ENCODE peak calls at places on chromosomes 3 and 15, in five cellular contexts. One of them, this sample, is unnamed.

GRCh38 chr15:80168421-80168820 is 15.6 kb downstream of the FAH start:
- DNase-seq in CD8-positive, alpha-beta memory T cell: no peak
- DNase-seq in psoas muscle: no peak
- DNase-seq in left ventricle myocardium inferior: no peak
- DNase-seq in naive thymus-derived CD4-positive, alpha-beta T cell: no peak
- DNase-seq in this sample: no peak

GRCh38 chr15:80157215-80157614 is 4.4 kb downstream of the FAH start:
- DNase-seq in left ventricle myocardium inferior: no peak
- DNase-seq in psoas muscle: no peak
- DNase-seq in CD8-positive, alpha-beta memory T cell: no peak
- DNase-seq in naive thymus-derived CD4-positive, alpha-beta T cell: no peak
- DNase-seq in this sample: no peak

GRCh38 chr15:68249058-68249713 is 19.7 kb upstream of the CLN6 start:
- DNase-seq in CD8-positive, alpha-beta memory T cell: no peak
- DNase-seq in left ventricle myocardium inferior: no peak
- DNase-seq in psoas muscle: no peak
- DNase-seq in naive thymus-derived CD4-positive, alpha-beta T cell: no peak
- DNase-seq in this sample: no peak

GRCh38 chr3:73380735-73381532 is 243.8 kb downstream of the PDZRN3 start:
- DNase-seq in left ventricle myocardium inferior: no peak
- DNase-seq in psoas muscle: no peak
- DNase-seq in naive thymus-derived CD4-positive, alpha-beta T cell: no peak
- DNase-seq in CD8-positive, alpha-beta memory T cell: no peak
- DNase-seq in this sample: no peak

GRCh38 chr15:87619161-87619960 is 637.2 kb downstream of the NTRK3 start:
- DNase-seq in psoas muscle: no peak
- DNase-seq in left ventricle myocardium inferior: no peak
- DNase-seq in CD8-positive, alpha-beta memory T cell: no peak
- DNase-seq in naive thymus-derived CD4-positive, alpha-beta T cell: no peak
- DNase-seq in this sample: no peak

GRCh38 chr15:78108300-78109084 is 16.1 kb downstream of the SH2D7 start:
- DNase-seq in psoas muscle: peak; percentile 92
- DNase-seq in naive thymus-derived CD4-positive, alpha-beta T cell: peak; percentile 83
- DNase-seq in left ventricle myocardium inferior: peak; percentile 81
- DNase-seq in CD8-positive, alpha-beta memory T cell: peak; percentile 77
- DNase-seq in this sample: peak; percentile 79

GRCh38 chr3:124174463-124174862 is 182.5 kb upstream of the ROPN1 start:
- DNase-seq in psoas muscle: no peak
- DNase-seq in CD8-positive, alpha-beta memory T cell: no peak
- DNase-seq in left ventricle myocardium inferior: no peak
- DNase-seq in naive thymus-derived CD4-positive, alpha-beta T cell: no peak
- DNase-seq in this sample: no peak

GRCh38 chr3:67941433-67942030 is 287.1 kb upstream of the SUCLG2 start:
- DNase-seq in naive thymus-derived CD4-positive, alpha-beta T cell: peak; percentile 39
- DNase-seq in psoas muscle: no peak
- DNase-seq in left ventricle myocardium inferior: no peak
- DNase-seq in CD8-positive, alpha-beta memory T cell: no peak
- DNase-seq in this sample: no peak

GRCh38 chr3:190369701-190370295 is 18.2 kb upstream of the CLDN16 start:
- DNase-seq in CD8-positive, alpha-beta memory T cell: no peak
- DNase-seq in psoas muscle: no peak
- DNase-seq in left ventricle myocardium inferior: no peak
- DNase-seq in naive thymus-derived CD4-positive, alpha-beta T cell: no peak
- DNase-seq in this sample: no peak

GRCh38 chr3:127964053-127964452 is 49.0 kb downstream of the KBTBD12 start:
- DNase-seq in left ventricle myocardium inferior: no peak
- DNase-seq in psoas muscle: no peak
- DNase-seq in naive thymus-derived CD4-positive, alpha-beta T cell: no peak
- DNase-seq in CD8-positive, alpha-beta memory T cell: no peak
- DNase-seq in this sample: no peak

GRCh38 chr3:107241217-107241616 is 136.0 kb upstream of the CCDC54 start:
- DNase-seq in psoas muscle: no peak
- DNase-seq in naive thymus-derived CD4-positive, alpha-beta T cell: no peak
- DNase-seq in CD8-positive, alpha-beta memory T cell: no peak
- DNase-seq in left ventricle myocardium inferior: peak; percentile 24
- DNase-seq in this sample: no peak

GRCh38 chr3:149003653-149004305 is 12.4 kb downstream of the GYG1 start:
- DNase-seq in CD8-positive, alpha-beta memory T cell: peak; percentile 22
- DNase-seq in naive thymus-derived CD4-positive, alpha-beta T cell: no peak
- DNase-seq in psoas muscle: no peak
- DNase-seq in left ventricle myocardium inferior: no peak
- DNase-seq in this sample: no peak

GRCh38 chr3:5227812-5228211 is 40.3 kb downstream of the EDEM1 start:
- DNase-seq in CD8-positive, alpha-beta memory T cell: no peak
- DNase-seq in psoas muscle: no peak
- DNase-seq in left ventricle myocardium inferior: no peak
- DNase-seq in naive thymus-derived CD4-positive, alpha-beta T cell: no peak
- DNase-seq in this sample: no peak

GRCh38 chr3:197746801-197747237 is 2.9 kb upstream of the FYTTD1 start:
- DNase-seq in CD8-positive, alpha-beta memory T cell: no peak
- DNase-seq in naive thymus-derived CD4-positive, alpha-beta T cell: no peak
- DNase-seq in left ventricle myocardium inferior: no peak
- DNase-seq in psoas muscle: no peak
- DNase-seq in this sample: no peak

GRCh38 chr3:43001094-43001553 is 22.0 kb downstream of the GASK1A start:
- DNase-seq in CD8-positive, alpha-beta memory T cell: no peak
- DNase-seq in psoas muscle: peak; percentile 93
- DNase-seq in left ventricle myocardium inferior: peak; percentile 79
- DNase-seq in naive thymus-derived CD4-positive, alpha-beta T cell: no peak
- DNase-seq in this sample: no peak

GRCh38 chr3:4897765-4898453 is 81.3 kb upstream of the BHLHE40 start:
- DNase-seq in left ventricle myocardium inferior: no peak
- DNase-seq in naive thymus-derived CD4-positive, alpha-beta T cell: no peak
- DNase-seq in CD8-positive, alpha-beta memory T cell: no peak
- DNase-seq in psoas muscle: no peak
- DNase-seq in this sample: no peak

GRCh38 chr3:45593708-45594601 is 596 bp upstream of the LIMD1 start:
- DNase-seq in left ventricle myocardium inferior: peak; percentile 81
- DNase-seq in CD8-positive, alpha-beta memory T cell: peak; percentile 55
- DNase-seq in psoas muscle: peak; percentile 87
- DNase-seq in naive thymus-derived CD4-positive, alpha-beta T cell: peak; percentile 73
- DNase-seq in this sample: peak; percentile 58

GRCh38 chr3:43879166-43879565 is 188.4 kb downstream of the ABHD5 start:
- DNase-seq in naive thymus-derived CD4-positive, alpha-beta T cell: no peak
- DNase-seq in CD8-positive, alpha-beta memory T cell: no peak
- DNase-seq in psoas muscle: no peak
- DNase-seq in left ventricle myocardium inferior: no peak
- DNase-seq in this sample: no peak

GRCh38 chr3:110383356-110383755 is 688.3 kb upstream of the NECTIN3 start:
- DNase-seq in naive thymus-derived CD4-positive, alpha-beta T cell: no peak
- DNase-seq in CD8-positive, alpha-beta memory T cell: no peak
- DNase-seq in psoas muscle: no peak
- DNase-seq in left ventricle myocardium inferior: no peak
- DNase-seq in this sample: no peak

GRCh38 chr3:25426408-25426807 is 1.7 kb upstream of the RARB start:
- DNase-seq in CD8-positive, alpha-beta memory T cell: no peak
- DNase-seq in left ventricle myocardium inferior: no peak
- DNase-seq in psoas muscle: no peak
- DNase-seq in naive thymus-derived CD4-positive, alpha-beta T cell: no peak
- DNase-seq in this sample: no peak

GRCh38 chr3:157786618-157787017 is 283.4 kb upstream of the VEPH1 start:
- DNase-seq in CD8-positive, alpha-beta memory T cell: no peak
- DNase-seq in psoas muscle: no peak
- DNase-seq in left ventricle myocardium inferior: no peak
- DNase-seq in naive thymus-derived CD4-positive, alpha-beta T cell: no peak
- DNase-seq in this sample: no peak

GRCh38 chr3:150248116-150248864 is 159.8 kb upstream of the TSC22D2 start:
- DNase-seq in psoas muscle: no peak
- DNase-seq in naive thymus-derived CD4-positive, alpha-beta T cell: no peak
- DNase-seq in CD8-positive, alpha-beta memory T cell: no peak
- DNase-seq in left ventricle myocardium inferior: no peak
- DNase-seq in this sample: no peak

GRCh38 chr15:59178151-59178705 is 28.4 kb upstream of the LDHAL6B start:
- DNase-seq in psoas muscle: peak; percentile 51
- DNase-seq in CD8-positive, alpha-beta memory T cell: no peak
- DNase-seq in naive thymus-derived CD4-positive, alpha-beta T cell: no peak
- DNase-seq in left ventricle myocardium inferior: no peak
- DNase-seq in this sample: no peak

GRCh38 chr15:70863450-70864218 is 9.7 kb upstream of the LARP6 start:
- DNase-seq in naive thymus-derived CD4-positive, alpha-beta T cell: no peak
- DNase-seq in psoas muscle: no peak
- DNase-seq in left ventricle myocardium inferior: no peak
- DNase-seq in CD8-positive, alpha-beta memory T cell: no peak
- DNase-seq in this sample: no peak

GRCh38 chr15:80026754-80027153 is 32.7 kb upstream of the ZFAND6 start:
- DNase-seq in naive thymus-derived CD4-positive, alpha-beta T cell: no peak
- DNase-seq in psoas muscle: no peak
- DNase-seq in CD8-positive, alpha-beta memory T cell: no peak
- DNase-seq in left ventricle myocardium inferior: no peak
- DNase-seq in this sample: no peak

GRCh38 chr3:187212705-187213104 is 15.4 kb downstream of the RTP1 start:
- DNase-seq in psoas muscle: no peak
- DNase-seq in CD8-positive, alpha-beta memory T cell: no peak
- DNase-seq in naive thymus-derived CD4-positive, alpha-beta T cell: no peak
- DNase-seq in left ventricle myocardium inferior: peak; percentile 33
- DNase-seq in this sample: no peak

GRCh38 chr3:52281980-52282801 is 3.7 kb upstream of the WDR82 start:
- DNase-seq in left ventricle myocardium inferior: no peak
- DNase-seq in CD8-positive, alpha-beta memory T cell: peak; percentile 30
- DNase-seq in psoas muscle: no peak
- DNase-seq in naive thymus-derived CD4-positive, alpha-beta T cell: peak; percentile 72
- DNase-seq in this sample: no peak

GRCh38 chr15:27237319-27237939 is 266.4 kb downstream of the GABRG3 start:
- DNase-seq in left ventricle myocardium inferior: no peak
- DNase-seq in CD8-positive, alpha-beta memory T cell: no peak
- DNase-seq in psoas muscle: no peak
- DNase-seq in naive thymus-derived CD4-positive, alpha-beta T cell: no peak
- DNase-seq in this sample: no peak
- H3K9me3 ChIP-seq in left ventricle myocardium inferior: no peaks in the 10 kb centered on the region
- H3K9me3 ChIP-seq in CD8-positive, alpha-beta memory T cell: no peaks in the 10 kb centered on the region
- H3K9me3 ChIP-seq in psoas muscle: no peaks in the 10 kb centered on the region
- H3K9me3 ChIP-seq in naive thymus-derived CD4-positive, alpha-beta T cell: no peaks in the 10 kb centered on the region
- H3K9me3 ChIP-seq in this sample: no peaks in the 10 kb centered on the region

GRCh38 chr15:25062551-25063430 is 108.0 kb downstream of the SNRPN start:
- DNase-seq in CD8-positive, alpha-beta memory T cell: no peak
- DNase-seq in left ventricle myocardium inferior: no peak
- DNase-seq in psoas muscle: no peak
- DNase-seq in naive thymus-derived CD4-positive, alpha-beta T cell: no peak
- DNase-seq in this sample: no peak
- H3K9me3 ChIP-seq in CD8-positive, alpha-beta memory T cell: peaks cover 100% of the 10 kb centered on the region
- H3K9me3 ChIP-seq in left ventricle myocardium inferior: peaks cover 100% of the 10 kb centered on the region
- H3K9me3 ChIP-seq in psoas muscle: peaks cover 98% of the 10 kb centered on the region
- H3K9me3 ChIP-seq in naive thymus-derived CD4-positive, alpha-beta T cell: peaks cover 80% of the 10 kb centered on the region
- H3K9me3 ChIP-seq in this sample: peaks cover 51% of the 10 kb centered on the region

GRCh38 chr15:19987389-19988048 is 554.1 kb downstream of the GOLGA6L6 start:
- DNase-seq in naive thymus-derived CD4-positive, alpha-beta T cell: no peak
- DNase-seq in psoas muscle: no peak
- DNase-seq in left ventricle myocardium inferior: no peak
- DNase-seq in CD8-positive, alpha-beta memory T cell: no peak
- DNase-seq in this sample: no peak

GRCh38 chr15:19992428-19992827 is 549.2 kb downstream of the GOLGA6L6 start:
- DNase-seq in naive thymus-derived CD4-positive, alpha-beta T cell: no peak
- DNase-seq in psoas muscle: no peak
- DNase-seq in left ventricle myocardium inferior: no peak
- DNase-seq in CD8-positive, alpha-beta memory T cell: no peak
- DNase-seq in this sample: no peak
- H3K9me3 ChIP-seq in naive thymus-derived CD4-positive, alpha-beta T cell: no peaks in the 10 kb centered on the region
- H3K9me3 ChIP-seq in psoas muscle: peaks cover 3% of the 10 kb centered on the region
- H3K9me3 ChIP-seq in left ventricle myocardium inferior: peaks cover 6% of the 10 kb centered on the region
- H3K9me3 ChIP-seq in CD8-positive, alpha-beta memory T cell: no peaks in the 10 kb centered on the region
- H3K9me3 ChIP-seq in this sample: no peaks in the 10 kb centered on the region

DNA sequence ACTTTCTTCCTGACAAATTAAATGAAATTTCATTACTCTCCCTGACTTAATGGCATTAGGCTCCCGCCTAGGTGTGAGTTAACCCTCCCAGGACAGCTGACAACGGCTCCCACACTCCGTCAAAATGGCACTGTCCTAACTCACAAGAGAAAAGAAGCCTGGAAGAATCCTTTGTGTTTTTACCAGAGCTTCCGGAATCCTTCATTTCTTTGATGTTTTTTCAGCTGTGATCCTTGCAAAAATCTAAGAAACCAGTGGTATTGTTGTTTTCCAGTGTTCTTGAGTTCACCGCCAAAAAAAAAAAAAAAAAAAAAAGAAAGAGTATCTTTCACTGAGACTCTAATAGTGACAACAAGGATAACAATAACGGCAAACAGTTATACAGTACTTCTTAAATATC is 860.9 kb upstream of the NR2F2 start:
- DNase-seq in CD8-positive, alpha-beta memory T cell: no peak
- DNase-seq in naive thymus-derived CD4-positive, alpha-beta T cell: no peak
- DNase-seq in psoas muscle: no peak
- DNase-seq in left ventricle myocardium inferior: no peak
- DNase-seq in this sample: no peak
- H3K9me3 ChIP-seq in CD8-positive, alpha-beta memory T cell: no peaks in the 10 kb centered on the region
- H3K9me3 ChIP-seq in naive thymus-derived CD4-positive, alpha-beta T cell: no peaks in the 10 kb centered on the region
- H3K9me3 ChIP-seq in psoas muscle: no peaks in the 10 kb centered on the region
- H3K9me3 ChIP-seq in left ventricle myocardium inferior: no peaks in the 10 kb centered on the region
- H3K9me3 ChIP-seq in this sample: no peaks in the 10 kb centered on the region

DNA sequence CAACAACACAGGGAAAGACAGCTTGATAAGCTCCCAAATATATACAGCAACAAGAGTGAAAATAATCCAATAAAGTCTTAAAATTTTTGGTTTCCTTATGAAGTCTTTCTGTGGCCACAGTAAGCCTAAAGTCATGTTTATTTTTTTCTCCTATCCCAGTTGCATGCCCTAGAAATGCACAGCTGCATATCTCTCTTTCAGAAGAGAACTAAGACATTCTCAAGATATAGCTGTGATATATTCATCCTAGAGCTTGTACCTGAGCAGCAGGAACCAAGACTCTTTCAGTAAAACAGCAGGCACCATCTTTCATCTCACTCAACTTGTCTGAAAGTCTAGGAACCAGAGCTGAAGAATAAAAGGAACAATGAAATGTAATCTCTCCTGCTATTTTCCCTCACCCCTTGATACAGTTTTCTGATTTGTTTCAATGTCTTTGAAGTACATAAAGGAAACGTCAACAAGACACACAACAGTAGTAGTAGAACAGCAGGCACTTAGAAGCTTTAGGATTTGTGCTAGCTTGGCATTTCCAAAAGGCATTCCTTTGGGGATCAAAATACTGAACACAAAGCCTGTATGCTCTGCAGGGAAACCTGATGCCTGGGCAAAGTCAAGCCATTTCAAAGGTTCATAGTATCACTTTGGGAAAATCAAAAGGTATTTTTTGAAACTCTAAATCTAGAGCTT is 536.8 kb downstream of the PYDC2 start:
- DNase-seq in CD8-positive, alpha-beta memory T cell: no peak
- DNase-seq in psoas muscle: no peak
- DNase-seq in left ventricle myocardium inferior: no peak
- DNase-seq in naive thymus-derived CD4-positive, alpha-beta T cell: no peak
- DNase-seq in this sample: no peak
- H3K9me3 ChIP-seq in CD8-positive, alpha-beta memory T cell: no peaks in the 10 kb centered on the region
- H3K9me3 ChIP-seq in psoas muscle: no peaks in the 10 kb centered on the region
- H3K9me3 ChIP-seq in left ventricle myocardium inferior: peaks cover 16% of the 10 kb centered on the region
- H3K9me3 ChIP-seq in naive thymus-derived CD4-positive, alpha-beta T cell: no peaks in the 10 kb centered on the region
- H3K9me3 ChIP-seq in this sample: no peaks in the 10 kb centered on the region